ENCODE peak calls at places on chromosomes 12 and 14, in four cellular contexts. N is HepG2, K is Panc1, C is K562. L is an unnamed sample.

GRCh38 chr12:75479963-75480461 is 543 bp upstream of the GLIPR1 start:
- DNase-seq in N (no peak), K (no peak), C (no peak), L (no peak)

GRCh38 chr12:111653596-111653995 is 32.2 kb downstream of the BRAP start:
- DNase-seq in N (no peak), K (no peak), C (no peak), L (no peak)

GRCh38 chr12:27193854-27194544 is 50.1 kb upstream of the STK38L start:
- DNase-seq in N (no peak), K (no peak), C (no peak), L (no peak)

GRCh38 chr14:75165586-75166391 is 10.6 kb downstream of the TMED10 start:
- DNase-seq in N (no peak), K (no peak), C (no peak), L (no peak)

GRCh38 chr12:14313379-14313778 is 52.1 kb upstream of the ATF7IP start:
- DNase-seq in N (no peak), K (no peak), C (no peak), L (no peak)

GRCh38 chr12:97756066-97756701 is 293.6 kb downstream of the RMST start:
- DNase-seq in N (no peak), K (no peak), C (no peak), L (no peak)

GRCh38 chr12:89439946-89440345 is 84.7 kb downstream of the GALNT4 start:
- DNase-seq in N (no peak), K (no peak), C (no peak), L (no peak)

GRCh38 chr14:55381040-55381439 is 30.6 kb downstream of the ATG14 start:
- DNase-seq in N (peak), K (no peak), C (no peak), L (no peak)

GRCh38 chr14:39050389-39050788 is 52.6 kb downstream of the SEC23A start:
- DNase-seq in N (no peak), K (no peak), C (no peak), L (no peak)

GRCh38 chr12:9096563-9097176 is 19.0 kb downstream of the A2M start:
- DNase-seq in N (no peak), K (no peak), C (no peak), L (no peak)

GRCh38 chr12:122999196-122999946 is 18.9 kb downstream of the ARL6IP4 start:
- DNase-seq in N (no peak), K (no peak), C (no peak), L (no peak)

GRCh38 chr14:75501080-75501479 is 21.2 kb upstream of the BATF start:
- DNase-seq in N (no peak), K (no peak), C (no peak), L (no peak)

GRCh38 chr14:40697221-40697620 is 909.5 kb upstream of the LRFN5 start:
- DNase-seq in N (no peak), K (no peak), C (no peak), L (no peak)

GRCh38 chr14:101103321-101103901 is 199.9 kb upstream of the RTL1 start:
- DNase-seq in N (no peak), K (no peak), C (no peak), L (no peak)

GRCh38 chr14:61836184-61836583 is 74.0 kb downstream of the SNAPC1 start:
- DNase-seq in N (no peak), K (no peak), C (no peak), L (no peak)

GRCh38 chr12:75986001-75986739 is 45.4 kb downstream of the PHLDA1 start:
- DNase-seq in N (peak), K (no peak), C (no peak), L (no peak)

GRCh38 chr12:61412209-61412608 is 848.0 kb upstream of the USP15 start:
- DNase-seq in N (no peak), K (no peak), C (no peak), L (no peak)

GRCh38 chr14:73460691-73461127 is 2.4 kb upstream of the NUMB start:
- DNase-seq in N (no peak), K (no peak), C (no peak), L (no peak)

GRCh38 chr12:131673519-131674265 is 37.2 kb upstream of the SFSWAP start:
- DNase-seq in N (no peak), K (no peak), C (no peak), L (no peak)

GRCh38 chr12:46005151-46005797 is 14.9 kb upstream of the SCAF11 start:
- DNase-seq in N (no peak), K (no peak), C (no peak), L (no peak)

GRCh38 chr14:74771409-74771808 is 8.3 kb downstream of the YLPM1 start:
- DNase-seq in N (no peak), K (no peak), C (no peak), L (no peak)

GRCh38 chr12:44812062-44812461 is 64.1 kb downstream of the NELL2 start:
- DNase-seq in N (no peak), K (no peak), C (no peak), L (peak)

GRCh38 chr12:6783828-6784227 is 5.5 kb upstream of the CD4 start:
- DNase-seq in N (no peak), K (no peak), C (no peak), L (no peak)

GRCh38 chr14:66563731-66564130 is 55.8 kb downstream of the GPHN start:
- DNase-seq in N (no peak), K (no peak), C (no peak), L (no peak)

GRCh38 chr12:77947326-77947725 is 116.6 kb downstream of the NAV3 start:
- DNase-seq in N (no peak), K (no peak), C (no peak), L (no peak)

GRCh38 chr14:68208218-68208617 is 388.6 kb downstream of the RAD51B start:
- DNase-seq in N (no peak), K (no peak), C (no peak), L (no peak)

GRCh38 chr12:13133886-13134285 is 30.4 kb upstream of the GSG1 start:
- DNase-seq in N (no peak), K (no peak), C (no peak), L (no peak)

GRCh38 chr12:3446235-3446634 is 44.8 kb upstream of the PRMT8 start:
- DNase-seq in N (no peak), K (no peak), C (no peak), L (no peak)

GRCh38 chr14:78238141-78238540 is 68.0 kb downstream of the NRXN3 start:
- DNase-seq in N (no peak), K (no peak), C (no peak), L (no peak)

GRCh38 chr12:114611145-114612018 is 72.6 kb downstream of the TBX3 start:
- DNase-seq in N (peak), K (no peak), C (no peak), L (no peak)

GRCh38 chr12:76318773-76319594 is 29.2 kb downstream of the BBS10 start:
- DNase-seq in N (no peak), K (no peak), C (no peak), L (no peak)

GRCh38 chr14:105294142-105294597 is 6.6 kb downstream of the BRF1 start:
- DNase-seq in N (no peak), K (no peak), C (no peak), L (no peak)

GRCh38 chr12:10584415-10584814 is 29.0 kb downstream of the MAGOHB start:
- DNase-seq in N (no peak), K (no peak), C (no peak), L (no peak)

GRCh38 chr12:97960741-97961608 is 498.4 kb downstream of the RMST start:
- DNase-seq in N (peak), K (peak), C (peak), L (peak)

GRCh38 chr12:1319215-1319614 is 275.2 kb downstream of the FBXL14 start:
- DNase-seq in N (no peak), K (no peak), C (no peak), L (no peak)

GRCh38 chr12:95701275-95701674 is 89.3 kb downstream of the NTN4 start:
- DNase-seq in N (no peak), K (no peak), C (no peak), L (no peak)

GRCh38 chr14:67962215-67962644 is 142.7 kb downstream of the RAD51B start:
- DNase-seq in N (no peak), K (no peak), C (no peak), L (no peak)

GRCh38 chr12:116102019-116102418 is 175.5 kb downstream of the MED13L start:
- DNase-seq in N (no peak), K (no peak), C (no peak), L (no peak)
- TF ChIP-seq TCF7L2 in N (no peak), K (no peak), C (no peak), L (no peak)

GRCh38 chr14:102928412-102929348 is 6.2 kb downstream of the AMN start:
- DNase-seq in N (no peak), K (no peak), C (no peak), L (peak)
- TF ChIP-seq TCF7L2 in N (no peak), K (no peak), C (no peak), L (no peak)

DNA sequence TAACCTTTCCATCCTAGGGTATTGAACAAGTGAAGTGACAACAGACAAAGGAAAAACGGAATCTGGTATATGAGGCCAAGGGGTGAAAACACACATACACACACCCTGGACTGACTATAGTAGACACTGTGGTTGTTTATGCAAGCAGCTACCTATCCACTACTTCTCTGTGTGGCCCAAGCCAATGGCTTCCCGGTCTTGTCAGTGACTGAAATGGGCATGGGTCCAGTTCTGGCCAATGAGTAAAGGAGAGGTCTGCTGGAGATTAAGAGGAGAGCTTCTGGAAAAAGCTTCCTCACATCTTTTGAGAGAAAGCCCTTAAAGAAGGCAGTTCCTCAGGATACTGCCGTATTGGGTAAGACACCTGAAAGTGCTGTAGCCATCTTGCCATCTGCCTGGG is 19.3 kb downstream of the MBIP start:
- DNase-seq in N (no peak), K (no peak), C (no peak), L (no peak)
- TF ChIP-seq TCF7L2 in N (no peak), K (no peak), C (no peak), L (no peak)

GRCh38 chr14:92513966-92514843 is 624 bp downstream of the RIN3 start:
- DNase-seq in N (peak), K (no peak), C (no peak), L (no peak)

GRCh38 chr14:92513204-92513965 is at the start of gene RIN3:
- DNase-seq in N (peak), K (no peak), C (no peak), L (no peak)

GRCh38 chr14:92512807-92513203 is 776 bp upstream of the RIN3 start:
- DNase-seq in N (no peak), K (no peak), C (no peak), L (no peak)

GRCh38 chr14:92510972-92511371 is 2.6 kb upstream of the RIN3 start:
- DNase-seq in N (peak), K (no peak), C (no peak), L (peak)

DNA sequence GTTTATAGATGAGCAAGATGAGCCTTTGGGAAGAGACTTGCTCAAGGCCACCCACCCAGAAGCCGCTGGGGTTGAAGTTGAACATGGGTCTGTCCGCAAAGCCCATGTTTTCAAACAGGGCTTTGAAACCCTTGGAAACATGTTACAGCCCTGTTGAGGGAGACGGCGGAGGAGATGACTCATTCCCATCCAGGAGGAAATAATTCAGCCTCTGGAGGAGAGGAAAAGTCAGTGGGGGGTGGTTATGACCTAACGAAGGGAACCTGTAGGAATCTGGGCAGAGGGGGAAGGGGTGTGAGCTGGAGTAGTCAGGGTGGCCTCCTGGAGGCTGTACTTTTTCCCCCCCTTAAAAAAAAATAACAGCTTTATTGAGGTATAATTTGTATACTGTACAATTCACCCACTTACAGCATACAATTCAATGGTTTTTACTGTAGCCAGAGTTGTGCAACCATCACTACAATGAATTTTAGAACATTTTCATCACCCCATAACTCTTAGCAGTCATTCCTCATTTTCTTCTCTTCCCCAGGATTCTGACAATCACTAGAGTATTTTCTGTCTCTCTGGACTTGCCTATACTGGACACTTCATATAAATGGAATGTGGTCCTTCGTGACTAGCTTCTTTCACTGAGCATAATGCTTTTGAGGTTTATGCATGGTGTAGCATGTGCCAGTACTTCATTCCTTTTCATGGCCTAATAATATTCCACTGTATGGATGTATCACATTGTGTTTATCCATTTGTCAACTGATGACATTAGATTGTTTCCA is 1.9 kb upstream of the RIN3 start:
- DNase-seq in N (no peak), K (peak), C (no peak), L (peak)
- TF ChIP-seq TCF7L2 in N (no peak), K (no peak), C (no peak), L (peak)

GRCh38 chr14:30020271-30020670 is 92.6 kb upstream of the PRKD1 start:
- DNase-seq in N (no peak), K (no peak), C (no peak), L (no peak)
- TF ChIP-seq TCF7L2 in N (no peak), K (no peak), C (no peak), L (no peak)

DNA sequence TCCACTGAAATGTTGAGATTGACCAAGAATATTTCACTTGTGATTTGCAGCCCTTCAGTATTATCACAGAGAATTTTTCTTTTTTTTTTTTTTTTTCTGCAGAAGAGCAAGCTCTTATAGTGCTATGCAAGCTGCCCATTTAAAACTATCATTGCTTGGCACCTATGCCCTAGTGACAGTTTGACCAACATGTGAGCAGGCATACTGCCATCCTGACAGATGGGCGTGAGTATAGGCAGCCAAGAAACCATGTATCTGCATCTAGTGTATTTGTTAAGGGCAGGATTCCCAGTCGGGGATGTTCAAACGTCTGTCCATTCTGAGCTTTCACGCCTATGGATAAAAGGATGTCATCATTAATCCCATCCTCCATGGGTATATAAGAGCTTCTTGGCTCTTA is 8.7 kb downstream of the VRK1 start:
- DNase-seq in N (no peak), K (no peak), C (no peak), L (no peak)
- TF ChIP-seq TCF7L2 in N (no peak), K (no peak), C (no peak), L (no peak)

GRCh38 chr12:124542021-124542941 is 25.1 kb downstream of the NCOR2 start:
- DNase-seq in N (no peak), K (no peak), C (no peak), L (no peak)
- TF ChIP-seq TCF7L2 in N (no peak), K (no peak), C (no peak), L (no peak)

GRCh38 chr14:77219591-77219990 is 38.0 kb downstream of the TMEM63C start:
- DNase-seq in N (no peak), K (no peak), C (no peak), L (no peak)

GRCh38 chr14:77222546-77223225 is 41.1 kb downstream of the TMEM63C start:
- DNase-seq in N (no peak), K (no peak), C (no peak), L (no peak)

GRCh38 chr14:77217551-77217950 is 36.0 kb downstream of the TMEM63C start:
- DNase-seq in N (no peak), K (no peak), C (no peak), L (no peak)

GRCh38 chr14:77220246-77221017 is 38.8 kb downstream of the TMEM63C start:
- DNase-seq in N (no peak), K (no peak), C (peak), L (no peak)

DNA sequence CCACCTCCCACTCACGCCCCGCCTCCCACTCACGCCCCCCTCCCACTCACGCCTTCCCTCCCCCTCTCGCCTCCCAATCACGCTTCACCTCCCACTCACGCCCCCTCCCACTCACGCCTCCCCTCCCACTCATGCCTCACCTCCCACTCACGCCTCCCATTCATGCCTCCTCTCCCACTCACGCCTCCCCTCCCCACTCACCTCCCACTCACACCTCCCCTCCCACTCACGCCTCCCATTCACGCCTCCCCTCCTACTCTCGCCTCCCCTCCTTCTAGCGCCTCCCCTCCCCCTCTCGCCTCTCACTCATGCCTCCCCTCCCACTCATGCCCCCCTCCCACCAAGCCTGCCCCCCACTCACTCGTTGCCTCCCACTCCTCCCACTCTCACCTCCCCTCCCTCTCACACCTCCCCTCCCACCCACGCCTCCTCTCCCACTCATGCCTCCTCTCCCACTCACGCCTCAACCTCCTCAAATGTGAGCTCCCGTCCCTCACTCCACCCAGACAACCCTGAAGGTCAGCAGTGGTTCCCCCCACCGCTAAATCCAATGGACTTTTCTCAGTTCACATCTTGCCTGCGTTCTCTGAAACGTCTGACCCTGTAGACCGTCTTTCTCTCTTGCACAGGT is 39.8 kb downstream of the TMEM63C start:
- DNase-seq in N (no peak), K (no peak), C (peak), L (no peak)
- TF ChIP-seq TCF7L2 in N (no peak), K (no peak), C (no peak), L (no peak)

GRCh38 chr14:94713115-94713514 is 56.8 kb downstream of the GSC start:
- DNase-seq in N (no peak), K (no peak), C (no peak), L (no peak)
- TF ChIP-seq TCF7L2 in N (no peak), K (no peak), C (no peak), L (no peak)

DNA sequence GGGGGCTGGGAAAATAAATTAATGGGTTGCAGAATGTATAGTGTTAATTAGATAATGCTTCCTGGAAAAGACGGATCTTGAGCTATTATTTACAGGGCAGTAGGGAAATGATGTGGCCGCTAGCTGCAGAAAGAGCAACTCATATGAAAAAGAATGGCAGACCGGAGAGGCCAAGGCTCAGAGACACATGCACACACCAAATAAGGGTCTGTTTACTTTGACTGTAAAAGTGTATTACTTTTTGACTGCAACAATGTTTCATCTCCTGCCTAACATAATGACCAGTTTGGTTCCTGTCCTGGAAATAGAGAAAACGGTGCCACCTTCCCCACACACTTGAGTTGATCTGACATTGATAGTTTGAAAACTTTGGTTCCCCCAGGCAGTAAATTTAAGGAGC is 290.9 kb downstream of the CACNA1C start:
- DNase-seq in N (no peak), K (no peak), C (no peak), L (no peak)
- TF ChIP-seq TCF7L2 in N (no peak), K (no peak), C (no peak), L (no peak)